ENCODE peak calls at places on chromosomes 3 and 15, in ten cellular contexts. V is NCI-H510A treated with DMSO at 0.1 percent for 48 hours; C is NCI-H774; B is GM13976; Z is left cardiac atrium; O is left colon; X is activated CD4-positive, alpha-beta T cell treated with anti-CD3 and anti-CD28 coated beads, Interleukin-2, amount 50 U/mL, for 24 hours; S is GM10248; E is CD4-positive, alpha-beta memory T cell; T is NCI-H146. L is an unnamed sample.

GRCh38 chr3:52293491-52294319 is 6.1 kb downstream of the GLYCTK start:
- DNase-seq in V (no peak), T (no peak), S (no peak), E (no peak), X (no peak), B (no peak), Z (no peak), O (no peak), C (no peak), L (no peak)

GRCh38 chr15:48112242-48112641 is 8.5 kb upstream of the SLC24A5 start:
- DNase-seq in T (peak; percentile 63), V (no peak), O (peak; percentile 8), B (peak; percentile 4), Z (no peak), E (no peak), C (peak; percentile 9), S (no peak), X (no peak), L (peak; percentile 10)

GRCh38 chr3:100782906-100783305 is 73.6 kb downstream of the TFG start:
- DNase-seq in V (no peak), O (no peak), X (no peak), B (no peak), E (no peak), Z (no peak), T (no peak), C (no peak), S (no peak), L (no peak)

GRCh38 chr3:66819993-66820501 is 178.1 kb upstream of the KBTBD8 start:
- DNase-seq in B (no peak), O (no peak), S (no peak), V (no peak), C (no peak), X (no peak), T (no peak), E (no peak), Z (no peak), L (no peak)

GRCh38 chr15:66808181-66808824 is 106.3 kb downstream of the SMAD6 start:
- DNase-seq in C (no peak), S (no peak), Z (no peak), E (no peak), V (no peak), O (no peak), B (no peak), X (no peak), T (no peak), L (no peak)

GRCh38 chr3:127135241-127136023 is 57.5 kb upstream of the PRR23E start:
- DNase-seq in O (no peak), E (no peak), Z (peak; percentile 57), V (no peak), B (no peak), C (no peak), S (no peak), X (no peak), T (no peak), L (no peak)

GRCh38 chr3:61449327-61450040 is 111.9 kb upstream of the PTPRG start:
- DNase-seq in O (peak; percentile 8), X (no peak), T (no peak), V (no peak), B (no peak), E (no peak), Z (no peak), S (no peak), C (no peak), L (no peak)

GRCh38 chr3:184336484-184337230 is 743 bp upstream of the FAM131A start:
- DNase-seq in B (peak; percentile 60), E (no peak), O (peak; percentile 69), S (peak; percentile 46), T (peak; percentile 59), Z (no peak), C (peak; percentile 49), V (peak; percentile 39), X (no peak), L (peak; percentile 51)

GRCh38 chr3:129122697-129123055 is 1.1 kb upstream of the RAB43 start:
- DNase-seq in C (no peak), O (no peak), X (no peak), B (no peak), V (no peak), E (no peak), T (no peak), Z (no peak), S (no peak), L (no peak)

GRCh38 chr15:75840659-75841058 is 2.6 kb upstream of the UBE2Q2 start:
- DNase-seq in S (no peak), X (no peak), Z (peak; percentile 30), T (no peak), V (no peak), E (no peak), C (no peak), O (no peak), B (no peak), L (no peak)

GRCh38 chr3:176767385-176767784 is 429.9 kb downstream of the TBL1XR1 start:
- DNase-seq in X (no peak), T (no peak), O (no peak), E (no peak), B (no peak), S (no peak), Z (no peak), V (no peak), C (no peak), L (no peak)

GRCh38 chr3:113354307-113354706 is 87.0 kb downstream of the CFAP44 start:
- DNase-seq in T (no peak), V (no peak), B (no peak), Z (no peak), E (no peak), S (no peak), X (no peak), C (no peak), O (no peak), L (no peak)

GRCh38 chr3:101725192-101725889 is 927 bp downstream of the CEP97 start:
- DNase-seq in S (no peak), Z (peak; percentile 35), E (no peak), O (peak; percentile 66), V (no peak), C (no peak), B (no peak), X (no peak), T (peak; percentile 55), L (peak; percentile 55)

GRCh38 chr3:159672728-159673471 is 315.7 kb upstream of the IL12A start:
- DNase-seq in E (no peak), S (no peak), V (no peak), B (no peak), O (no peak), Z (no peak), C (no peak), X (no peak), T (no peak), L (no peak)

GRCh38 chr3:24155291-24155690 is 210.2 kb downstream of the NR1D2 start:
- DNase-seq in T (no peak), O (no peak), C (no peak), X (no peak), S (no peak), B (no peak), Z (no peak), E (no peak), V (no peak), L (no peak)

GRCh38 chr15:99441871-99442267 is 123.9 kb upstream of the MEF2A start:
- DNase-seq in O (no peak), B (peak; percentile 9), X (no peak), E (no peak), C (no peak), V (no peak), Z (no peak), T (no peak), S (peak; percentile 5), L (no peak)

GRCh38 chr3:185332026-185332735 is 30.8 kb upstream of the MAP3K13 start:
- DNase-seq in C (peak; percentile 95), Z (no peak), T (peak; percentile 35), S (peak; percentile 48), B (peak; percentile 55), E (no peak), O (no peak), V (peak; percentile 94), X (no peak), L (peak; percentile 96)

GRCh38 chr15:64740361-64741170 is 34.8 kb downstream of the RBPMS2 start:
- DNase-seq in B (peak; percentile 74), E (no peak), C (no peak), O (peak; percentile 52), Z (peak; percentile 81), X (no peak), T (no peak), S (peak; percentile 61), V (no peak), L (no peak)

GRCh38 chr3:184564685-184565385 is 3.2 kb downstream of the EPHB3 start:
- DNase-seq in E (no peak), V (no peak), S (no peak), Z (no peak), B (no peak), T (no peak), O (no peak), C (no peak), X (no peak), L (no peak)

GRCh38 chr3:10949197-10949596 is 43.4 kb upstream of the SLC6A1 start:
- DNase-seq in O (no peak), X (no peak), Z (no peak), C (no peak), B (no peak), S (no peak), E (no peak), V (no peak), T (no peak), L (no peak)

GRCh38 chr3:24521306-24522154 is 26.9 kb upstream of the THRB start:
- DNase-seq in S (no peak), X (no peak), T (peak; percentile 38), Z (peak; percentile 71), O (peak; percentile 69), V (peak; percentile 8), B (peak; percentile 27), C (peak; percentile 61), E (no peak), L (peak; percentile 17)

GRCh38 chr3:128269796-128270195 is 116.5 kb downstream of the EEFSEC start:
- DNase-seq in B (no peak), X (no peak), Z (no peak), C (no peak), V (no peak), S (no peak), O (no peak), E (no peak), T (no peak), L (no peak)

GRCh38 chr3:42263354-42264346 is 2.3 kb downstream of the CCK start:
- DNase-seq in B (no peak), V (peak; percentile 8), T (peak; percentile 24), X (no peak), S (no peak), Z (no peak), E (no peak), O (no peak), C (no peak), L (peak; percentile 48)

GRCh38 chr3:126519506-126520455 is 2.2 kb upstream of the UROC1 start:
- DNase-seq in O (no peak), C (no peak), V (no peak), T (no peak), E (no peak), X (no peak), S (no peak), B (no peak), Z (peak; percentile 5), L (no peak)

GRCh38 chr3:47161983-47162694 is 1.8 kb downstream of the SETD2 start:
- DNase-seq in Z (no peak), C (no peak), V (no peak), O (no peak), E (no peak), S (peak; percentile 23), T (no peak), B (no peak), X (no peak), L (no peak)

GRCh38 chr3:159795776-159796175 is 192.9 kb upstream of the IL12A start:
- DNase-seq in C (no peak), S (no peak), B (no peak), E (no peak), V (no peak), T (no peak), Z (no peak), O (no peak), X (no peak), L (no peak)

GRCh38 chr15:79881668-79882067 is 15.1 kb downstream of the MTHFS start:
- DNase-seq in T (no peak), C (no peak), Z (no peak), O (no peak), X (no peak), B (no peak), V (no peak), E (no peak), S (no peak), L (no peak)

L was measured in NCI-H1105 treated with DMSO at 0.1 percent for 48 hours.